ENCODE peak calls at places on chromosomes 3 and 15, in four cellular contexts. J, G, H and M are unnamed samples.

GRCh38 chr15:77864211-77865105 is 213.1 kb downstream of the TBC1D2B start:
- DNase-seq in J (no peak), G (no peak), H (no peak), M (peak)

GRCh38 chr3:182490601-182491485 is 302.5 kb upstream of the ATP11B start:
- DNase-seq in G (peak), H (peak), J (no peak), M (peak)

GRCh38 chr15:50940506-50940905 is 32.0 kb downstream of the AP4E1 start:
- DNase-seq in H (no peak), G (peak), J (no peak), M (no peak)

GRCh38 chr3:27358372-27358771 is 10.8 kb downstream of the NEK10 start:
- DNase-seq in J (no peak), H (no peak), G (no peak), M (no peak)

GRCh38 chr3:32822609-32823498 is 5.1 kb downstream of the TRIM71 start:
- DNase-seq in J (no peak), H (no peak), G (no peak), M (peak)

GRCh38 chr15:93146196-93146595 is 57.2 kb upstream of the RGMA start:
- DNase-seq in G (no peak), J (no peak), H (no peak), M (no peak)

GRCh38 chr3:41026394-41027177 is 172.7 kb upstream of the CTNNB1 start:
- DNase-seq in H (peak), J (no peak), G (peak), M (peak)

GRCh38 chr3:18812316-18812715 is 336.0 kb upstream of the KCNH8 start:
- DNase-seq in J (no peak), H (no peak), G (no peak), M (no peak)

GRCh38 chr3:29144807-29145206 is 136.1 kb upstream of the RBMS3 start:
- DNase-seq in J (no peak), G (no peak), H (no peak), M (peak)

GRCh38 chr3:12462159-12462962 is 21.9 kb upstream of the TSEN2 start:
- DNase-seq in J (no peak), G (peak), H (no peak), M (no peak)

GRCh38 chr15:62495670-62496328 is 330.7 kb upstream of the C2CD4B start:
- DNase-seq in H (no peak), J (no peak), G (no peak), M (no peak)

GRCh38 chr15:41416162-41416741 is 643 bp upstream of the RTF1 start:
- DNase-seq in G (no peak), J (no peak), H (no peak), M (no peak)

GRCh38 chr15:34621675-34622074 is 38.2 kb upstream of the GOLGA8B start:
- DNase-seq in J (no peak), G (peak), H (peak), M (no peak)

GRCh38 chr3:172848910-172849309 is 98.4 kb downstream of the ECT2 start:
- DNase-seq in J (no peak), G (no peak), H (no peak), M (no peak)

GRCh38 chr3:103653996-103654395 is 1219.2 kb downstream of the ZPLD1 start:
- DNase-seq in H (no peak), J (no peak), G (no peak), M (no peak)

GRCh38 chr3:100637197-100637631 is 27.8 kb downstream of the ADGRG7 start:
- DNase-seq in G (peak), J (no peak), H (no peak), M (no peak)

GRCh38 chr15:75718326-75718725 is 5.7 kb upstream of the CSPG4 start:
- DNase-seq in J (no peak), G (no peak), H (no peak), M (no peak)

GRCh38 chr3:2156244-2156847 is 57.7 kb downstream of the CNTN4 start:
- DNase-seq in J (no peak), G (peak), H (peak), M (peak)

GRCh38 chr3:101195951-101196713 is 124.2 kb downstream of the IMPG2 start:
- DNase-seq in J (no peak), H (peak), G (peak), M (peak)

GRCh38 chr3:44424758-44425157 is 52.7 kb downstream of the ZNF445 start:
- DNase-seq in H (no peak), J (no peak), G (no peak), M (no peak)

GRCh38 chr3:119913021-119913420 is 131.1 kb downstream of the NR1I2 start:
- DNase-seq in H (no peak), J (no peak), G (no peak), M (peak)

GRCh38 chr15:62560943-62561571 is 396.0 kb upstream of the C2CD4B start:
- DNase-seq in J (no peak), H (no peak), G (no peak), M (peak)

GRCh38 chr3:46282041-46282440 is 39.8 kb downstream of the CCR3 start:
- DNase-seq in J (no peak), H (no peak), G (no peak), M (no peak)

GRCh38 chr3:149850787-149851582 is 38.0 kb downstream of the RNF13 start:
- DNase-seq in H (peak), J (no peak), G (no peak), M (no peak)

GRCh38 chr15:59420108-59420507 is 17.9 kb upstream of the FAM81A start:
- DNase-seq in J (no peak), H (no peak), G (no peak), M (no peak)

GRCh38 chr3:72303926-72304325 is 519.0 kb upstream of the PROK2 start:
- DNase-seq in H (no peak), G (no peak), J (no peak), M (peak)

GRCh38 chr3:20808864-20809263 is 622.9 kb upstream of the SGO1 start:
- DNase-seq in G (no peak), H (no peak), J (no peak), M (no peak)

GRCh38 chr3:72231439-72232196 is 446.7 kb upstream of the PROK2 start:
- DNase-seq in J (no peak), H (peak), G (peak), M (no peak)

DNA sequence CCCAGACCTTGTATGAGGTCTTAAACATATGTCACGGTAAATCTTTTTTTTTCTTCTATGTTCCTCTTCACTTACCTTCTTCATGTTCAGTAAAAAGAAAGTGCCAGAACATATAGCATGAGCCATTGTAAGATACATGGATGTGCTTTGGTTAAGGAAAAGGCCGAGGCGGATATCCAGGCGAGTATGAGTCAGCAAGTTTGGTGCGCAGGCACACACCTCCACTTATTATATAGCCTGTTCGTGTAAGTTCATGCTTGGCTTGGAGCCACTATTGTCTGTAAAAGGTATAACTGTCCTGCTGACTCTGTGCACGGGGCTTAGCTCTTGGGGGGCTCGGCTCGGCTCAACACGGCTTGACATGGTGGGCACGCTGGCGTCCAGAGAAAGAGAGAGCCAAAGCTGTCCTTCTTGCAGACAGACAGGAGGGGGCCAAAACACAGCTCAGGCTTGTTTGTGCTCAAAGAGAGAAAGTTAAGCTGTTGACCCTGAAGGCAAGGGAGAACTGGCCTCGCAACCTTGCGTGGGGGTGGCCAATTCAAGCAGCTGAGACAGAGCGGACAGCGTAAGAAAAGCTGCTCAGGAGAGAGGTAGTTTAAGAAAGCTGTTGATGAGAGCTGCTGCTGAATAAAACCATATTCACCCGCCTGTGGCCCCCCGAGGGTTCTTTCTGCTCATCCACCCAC is 251.2 kb downstream of the SLC9A9 start:
- DNase-seq in G (no peak), J (no peak), H (peak), M (peak)
- H2AFZ ChIP-seq in G (no peak), J (no peak), H (peak), M (peak)

GRCh38 chr3:16887130-16887529 is 2.4 kb downstream of the PLCL2 start:
- DNase-seq in H (no peak), G (no peak), J (no peak), M (no peak)

GRCh38 chr3:16884084-16884747 is 539 bp upstream of the PLCL2 start:
- DNase-seq in H (peak), G (no peak), J (no peak), M (peak)

GRCh38 chr3:16884748-16885587 is at the start of gene PLCL2:
- DNase-seq in J (no peak), H (peak), G (no peak), M (peak)

GRCh38 chr3:16885588-16885903 is 791 bp downstream of the PLCL2 start:
- DNase-seq in J (no peak), H (no peak), G (no peak), M (no peak)

DNA sequence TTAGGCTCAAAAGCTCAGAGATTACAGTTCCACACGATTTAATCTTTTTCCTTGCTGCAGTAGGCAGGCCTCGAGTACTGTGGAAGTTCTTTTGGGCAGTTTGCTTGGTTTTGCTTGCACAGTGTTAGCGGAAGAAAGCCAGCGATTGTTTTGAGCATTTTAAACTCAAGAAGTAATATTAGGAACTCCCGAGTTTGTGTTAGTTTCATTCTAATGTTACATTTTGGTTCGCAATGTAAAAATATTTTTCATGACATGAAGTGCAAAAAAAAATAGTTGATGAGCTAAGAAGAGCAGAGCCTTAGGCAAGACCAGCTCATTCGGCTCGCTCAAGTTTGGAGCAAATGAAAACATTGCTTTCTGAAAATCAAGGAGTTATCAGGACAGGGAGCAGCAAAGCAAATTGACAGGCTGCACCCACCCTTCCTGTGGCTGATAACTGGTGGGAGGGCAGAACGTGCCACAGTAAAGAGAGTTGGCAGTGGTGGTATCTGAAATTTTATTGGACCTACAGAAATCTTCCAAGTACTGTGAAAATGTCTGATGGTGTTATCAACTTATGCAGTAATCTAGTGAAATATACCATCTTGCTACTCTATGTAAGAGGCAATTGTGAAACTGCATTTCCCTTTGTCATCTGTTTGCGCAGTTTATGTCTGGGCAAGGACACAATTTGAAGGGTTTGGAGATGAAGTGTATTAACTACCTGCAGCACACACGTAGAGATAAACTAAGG is 1.4 kb downstream of the PLCL2 start:
- DNase-seq in J (no peak), G (no peak), H (no peak), M (no peak)
- TF ChIP-seq JUNB in J (no peak), G (no peak), H (no peak), M (no peak)

GRCh38 chr3:71075481-71075880 is 508.0 kb downstream of the FOXP1 start:
- DNase-seq in G (no peak), J (no peak), H (no peak), M (no peak)
- H2AFZ ChIP-seq in G (no peak), J (no peak), H (no peak), M (no peak)

GRCh38 chr15:80550219-80550909 is 144.7 kb upstream of the ABHD17C start:
- DNase-seq in G (peak), J (peak), H (no peak), M (no peak)
- TF ChIP-seq JUNB in G (no peak), J (peak), H (no peak), M (no peak)

DNA sequence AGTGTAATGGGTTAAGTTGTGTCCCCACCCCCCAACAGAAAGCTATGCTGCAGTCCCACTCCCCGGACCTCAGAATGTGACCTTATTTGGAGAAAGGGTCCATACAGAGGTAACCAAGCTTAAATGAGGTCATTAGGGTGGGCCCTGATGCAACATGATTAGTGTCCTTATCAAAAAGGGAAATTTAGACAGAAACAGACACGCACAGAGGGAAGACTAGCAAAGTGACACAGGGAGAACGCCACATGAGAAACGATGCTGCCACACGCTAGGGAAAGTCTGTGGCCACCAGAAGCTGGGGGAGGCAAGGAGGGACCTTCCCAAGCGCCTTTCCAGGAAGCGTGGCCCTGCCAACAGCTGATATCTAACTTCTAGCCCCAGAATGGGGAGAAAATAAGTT is 65.4 kb downstream of the RPN1 start:
- DNase-seq in J (no peak), G (no peak), H (peak), M (no peak)
- H2AFZ ChIP-seq in J (no peak), G (no peak), H (peak), M (peak)

GRCh38 chr15:91193059-91193715 is 93.1 kb downstream of the SV2B start:
- DNase-seq in H (no peak), G (no peak), J (no peak), M (no peak)
- TF ChIP-seq JUNB in H (no peak), G (no peak), J (no peak), M (no peak)

GRCh38 chr15:25884354-25884753 is 21.2 kb upstream of the ATP10A start:
- DNase-seq in H (no peak), G (no peak), J (no peak), M (no peak)
- H2AFZ ChIP-seq in H (no peak), G (no peak), J (no peak), M (no peak)

GRCh38 chr3:49899815-49900214 is 3.9 kb downstream of the MST1R start:
- DNase-seq in G (no peak), H (peak), J (no peak), M (peak)
- TF ChIP-seq JUNB in G (no peak), H (no peak), J (no peak), M (no peak)